ENCODE peak calls at places on chromosomes 1 and 21, in six cellular contexts. G is mammary epithelial cell, E is A673, L is stomach, Q is HCT116, D is H1. C is an unnamed sample.

GRCh38 chr1:155013632-155014031 is 11.0 kb downstream of the ZBTB7B start:
- DNase-seq in G (no peak), E (no peak), L (no peak), Q (no peak), D (no peak), C (no peak)

GRCh38 chr1:43199093-43199726 is 27.1 kb downstream of the CFAP57 start:
- DNase-seq in G (peak; percentile 64), E (no peak), L (no peak), Q (no peak), D (no peak), C (no peak)

GRCh38 chr1:59013276-59013927 is 229.6 kb upstream of the JUN start:
- DNase-seq in G (peak; percentile 81), E (peak; percentile 10), L (peak; percentile 57), Q (no peak), D (peak; percentile 52), C (no peak)

GRCh38 chr1:1424623-1425229 is 3.6 kb upstream of the ANKRD65 start:
- DNase-seq in G (no peak), E (no peak), L (no peak), Q (no peak), D (no peak), C (no peak)

GRCh38 chr1:2213576-2214505 is 14.3 kb upstream of the SKI start:
- DNase-seq in G (no peak), E (no peak), L (no peak), Q (no peak), D (no peak), C (no peak)

GRCh38 chr1:159429074-159429861 is 2.7 kb upstream of the OR10J4 start:
- DNase-seq in G (peak; percentile 78), E (no peak), L (no peak), Q (no peak), D (no peak), C (no peak)

GRCh38 chr1:117606608-117607261 is 887 bp downstream of the TENT5C start:
- DNase-seq in G (peak; percentile 53), E (peak; percentile 63), L (peak; percentile 56), Q (no peak), D (peak; percentile 54), C (peak; percentile 57)

GRCh38 chr1:194295690-194296089 is 1109.3 kb upstream of the B3GALT2 start:
- DNase-seq in G (peak; percentile 19), E (peak; percentile 31), L (no peak), Q (peak; percentile 33), D (no peak), C (no peak)

GRCh38 chr1:231159202-231159962 is 2.5 kb upstream of the TRIM67 start:
- DNase-seq in G (no peak), E (no peak), L (no peak), Q (no peak), D (no peak), C (no peak)

GRCh38 chr1:58031416-58031815 is 515.1 kb downstream of the OMA1 start:
- DNase-seq in G (no peak), E (no peak), L (no peak), Q (no peak), D (no peak), C (no peak)

GRCh38 chr1:211632117-211632807 is 43.2 kb downstream of the NEK2 start:
- DNase-seq in G (peak; percentile 44), E (no peak), L (no peak), Q (no peak), D (no peak), C (no peak)

GRCh38 chr1:172408958-172409357 is 11.5 kb upstream of the C1orf105 start:
- DNase-seq in G (no peak), E (no peak), L (no peak), Q (no peak), D (no peak), C (no peak)

GRCh38 chr1:43558346-43558841 is 27.7 kb downstream of the PTPRF start:
- DNase-seq in G (no peak), E (no peak), L (no peak), Q (no peak), D (no peak), C (no peak)

GRCh38 chr1:32413507-32414185 is 19.4 kb upstream of the BSDC1 start:
- DNase-seq in G (peak; percentile 46), E (peak; percentile 85), L (peak; percentile 71), Q (peak; percentile 69), D (peak; percentile 72), C (peak; percentile 63)

GRCh38 chr1:167273027-167273800 is 52.5 kb downstream of the POU2F1 start:
- DNase-seq in G (peak; percentile 49), E (peak; percentile 72), L (no peak), Q (no peak), D (no peak), C (no peak)

GRCh38 chr1:182841368-182841988 is 2.3 kb downstream of the DHX9 start:
- DNase-seq in G (peak; percentile 39), E (peak; percentile 46), L (no peak), Q (no peak), D (no peak), C (peak; percentile 61)

GRCh38 chr21:36412916-36413315 is 27.7 kb downstream of the CHAF1B start:
- DNase-seq in G (no peak), E (no peak), L (no peak), Q (no peak), D (no peak), C (no peak)

GRCh38 chr1:65990161-65990560 is 197.5 kb downstream of the PDE4B start:
- DNase-seq in G (no peak), E (no peak), L (no peak), Q (no peak), D (no peak), C (no peak)

GRCh38 chr1:164950453-164951052 is 391.6 kb downstream of the PBX1 start:
- DNase-seq in G (peak; percentile 5), E (no peak), L (no peak), Q (no peak), D (no peak), C (no peak)

GRCh38 chr1:232250838-232251237 is 379.1 kb downstream of the SIPA1L2 start:
- DNase-seq in G (no peak), E (no peak), L (no peak), Q (no peak), D (no peak), C (no peak)

GRCh38 chr21:43702785-43703067 is 16.2 kb upstream of the PDXK start:
- DNase-seq in G (no peak), E (no peak), L (no peak), Q (no peak), D (no peak), C (no peak)

GRCh38 chr1:234231893-234232276 is 141.4 kb upstream of the COA6 start:
- DNase-seq in G (no peak), E (no peak), L (no peak), Q (no peak), D (no peak), C (no peak)

GRCh38 chr1:66686406-66686805 is 65.9 kb upstream of the DYNLT5 start:
- DNase-seq in G (no peak), E (no peak), L (no peak), Q (no peak), D (no peak), C (no peak)

DNA sequence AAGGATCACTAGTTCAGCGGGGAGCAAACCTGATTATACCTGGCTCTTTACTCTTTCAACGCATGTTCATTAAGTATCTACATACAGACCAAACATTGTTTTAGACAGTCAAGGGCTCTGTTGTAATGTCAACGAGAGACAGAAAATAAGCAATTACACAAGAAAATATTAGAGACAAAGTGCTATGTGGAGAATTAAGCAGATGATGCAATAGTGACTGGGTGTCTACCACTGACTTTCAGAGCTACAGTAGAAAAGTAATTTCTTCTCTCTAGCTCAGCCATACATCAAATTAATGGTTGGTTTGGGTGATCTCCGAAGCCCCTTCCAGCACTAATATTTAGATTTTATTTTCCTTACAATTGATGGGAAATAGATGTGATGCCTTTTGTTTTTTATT is 23.3 kb downstream of the FYB2 start:
- DNase-seq in G (no peak), E (no peak), L (no peak), Q (no peak), D (no peak), C (no peak)
- H3K4me1 ChIP-seq in G (no peaks in the 10 kb centered on the region), E (no peaks in the 10 kb centered on the region), L (no peaks in the 10 kb centered on the region), Q (peaks cover 4% of the 10 kb centered on the region), D (peaks cover 11% of the 10 kb centered on the region), C (no peaks in the 10 kb centered on the region)

GRCh38 chr1:8317647-8318360 is at the start of gene SLC45A1:
- DNase-seq in G (peak; percentile 46), E (peak; percentile 73), L (peak; percentile 82), Q (peak; percentile 29), D (peak; percentile 85), C (peak; percentile 29)
- H3K4me3 ChIP-seq in G (peak within 1 kb of the TSS; percentile 45), E (peak within 1 kb of the TSS; percentile 51), L (peak within 1 kb of the TSS; percentile 65), Q (peak within 1 kb of the TSS; percentile 72), D (peak within 1 kb of the TSS; percentile 68), C (no peak within 1 kb of the TSS)

GRCh38 chr1:21933397-21934248 is 3.5 kb downstream of the HSPG2 start:
- DNase-seq in G (peak; percentile 89), E (no peak), L (peak; percentile 91), Q (no peak), D (no peak), C (no peak)

GRCh38 chr1:21931171-21932093 is 5.7 kb downstream of the HSPG2 start:
- DNase-seq in G (peak; percentile 71), E (no peak), L (peak; percentile 81), Q (peak; percentile 43), D (no peak), C (peak; percentile 94)

GRCh38 chr1:21929951-21930615 is 7.0 kb downstream of the HSPG2 start:
- DNase-seq in G (no peak), E (no peak), L (no peak), Q (no peak), D (no peak), C (no peak)

GRCh38 chr1:21930629-21931170 is 6.4 kb downstream of the HSPG2 start:
- DNase-seq in G (no peak), E (no peak), L (no peak), Q (no peak), D (no peak), C (no peak)

GRCh38 chr1:21932127-21932526 is 5.0 kb downstream of the HSPG2 start:
- DNase-seq in G (peak; percentile 48), E (no peak), L (no peak), Q (no peak), D (no peak), C (no peak)
- H3K4me1 ChIP-seq in G (peaks cover 49% of the 10 kb centered on the region), E (peaks cover 12% of the 10 kb centered on the region), L (peaks cover 82% of the 10 kb centered on the region), Q (peaks cover 81% of the 10 kb centered on the region), D (peaks cover 8% of the 10 kb centered on the region), C (peaks cover 54% of the 10 kb centered on the region)

GRCh38 chr1:41003127-41003639 is 18.3 kb downstream of the SLFNL1 start:
- DNase-seq in G (no peak), E (no peak), L (no peak), Q (no peak), D (no peak), C (no peak)
- H3K4me3 ChIP-seq in G (no peak overlapping the region), E (no peak overlapping the region), L (no peak overlapping the region), Q (no peak overlapping the region), D (no peak overlapping the region), C (no peak overlapping the region)

DNA sequence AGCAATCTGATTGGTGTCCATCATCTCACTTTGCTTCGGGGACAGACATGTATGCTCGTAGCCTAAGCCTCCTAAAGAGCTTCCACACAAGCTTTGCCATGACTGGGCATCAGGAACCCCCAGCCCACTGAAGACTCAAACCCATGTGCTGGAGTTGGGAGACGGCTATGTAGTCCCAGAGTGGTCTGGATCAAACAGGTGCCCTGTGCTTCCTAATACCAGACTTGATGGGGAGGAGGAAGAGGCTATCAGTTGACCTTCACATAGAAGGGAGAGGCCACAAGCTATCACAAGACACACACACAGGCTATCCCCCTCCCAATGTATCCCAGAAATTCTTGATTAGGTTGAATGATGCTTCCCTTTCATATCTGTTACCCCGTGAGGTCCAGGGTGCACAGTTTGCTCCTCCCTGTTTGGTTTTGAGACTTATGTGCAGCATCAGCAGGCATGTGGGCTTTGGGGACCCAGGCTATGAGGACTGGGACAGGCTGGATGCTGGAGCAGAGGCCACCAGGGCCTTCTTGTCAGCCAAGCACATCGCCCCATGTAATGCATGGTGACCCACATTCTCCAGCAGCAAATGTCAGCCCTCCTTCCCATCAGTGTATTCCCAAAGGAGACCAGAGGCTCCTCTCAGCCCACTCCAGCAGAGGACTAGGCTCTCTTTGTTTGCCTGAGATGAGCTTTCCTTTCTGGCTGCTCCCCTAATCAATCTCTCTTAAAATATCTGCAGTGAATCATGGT is 159.9 kb downstream of the GRIK3 start:
- DNase-seq in G (no peak), E (no peak), L (peak; percentile 17), Q (no peak), D (no peak), C (no peak)
- H3K4me1 ChIP-seq in G (no peaks in the 10 kb centered on the region), E (no peaks in the 10 kb centered on the region), L (no peaks in the 10 kb centered on the region), Q (no peaks in the 10 kb centered on the region), D (no peaks in the 10 kb centered on the region), C (no peaks in the 10 kb centered on the region)

C was measured in PC-9.